ENCODE peak calls at places on chromosomes 7 and 10, in five cellular contexts. A is stimulated activated naive CD8-positive, alpha-beta T cell treated with anti-CD3 and anti-CD28 coated beads, Interleukin-15, Interleukin-2, amounts not matched to agents 100 U/mL and 50 U/mL, for 24 hours; I is head of caudate nucleus; E is stimulated activated CD4-positive, alpha-beta T cell treated with anti-CD3 and anti-CD28 coated beads, Interleukin-2, amount 100 ng/mL, for 48 hours; J is RPMI7951. B is an unnamed sample.
A peak's percentile ranks its signal among the peaks of the same experiment; 100 is the strongest.

GRCh38 chr7:17320642-17321041 is 22.2 kb downstream of the AHR start:
- DNase-seq in I (no peak), J (no peak), A (no peak), E (no peak), B (no peak)

GRCh38 chr7:6430271-6430940 is 17.3 kb downstream of the DAGLB start:
- DNase-seq in A (no peak), J (no peak), E (no peak), I (no peak), B (peak; percentile 38)

GRCh38 chr10:132143162-132143561 is 43.6 kb upstream of the DPYSL4 start:
- DNase-seq in E (no peak), A (no peak), J (no peak), I (no peak), B (no peak)

GRCh38 chr10:30784896-30785605 is 155.5 kb upstream of the LYZL2 start:
- DNase-seq in I (peak; percentile 77), A (peak; percentile 44), E (no peak), J (peak; percentile 88), B (peak; percentile 39)

GRCh38 chr7:90629306-90629918 is 33.3 kb downstream of the CDK14 start:
- DNase-seq in E (peak; percentile 3), A (no peak), I (no peak), J (peak; percentile 51), B (peak; percentile 15)

GRCh38 chr7:68185641-68186040 is 1189.0 kb downstream of the TYW1 start:
- DNase-seq in A (no peak), I (no peak), J (no peak), E (no peak), B (no peak)

GRCh38 chr10:101214446-101215396 is 14.5 kb downstream of the LBX1 start:
- DNase-seq in J (peak; percentile 29), A (peak; percentile 86), E (peak; percentile 82), I (peak; percentile 15), B (peak; percentile 84)

GRCh38 chr10:77114181-77114821 is 523.3 kb downstream of the KCNMA1 start:
- DNase-seq in E (no peak), A (no peak), I (no peak), J (no peak), B (no peak)

GRCh38 chr10:69786791-69787190 is 14.9 kb upstream of the COL13A1 start:
- DNase-seq in A (no peak), E (no peak), J (peak; percentile 57), I (no peak), B (no peak)

GRCh38 chr10:117348236-117348635 is 27.0 kb downstream of the PDZD8 start:
- DNase-seq in J (no peak), I (no peak), A (no peak), E (no peak), B (no peak)

GRCh38 chr10:96588601-96589419 is 2.0 kb upstream of the TM9SF3 start:
- DNase-seq in J (peak; percentile 30), A (no peak), E (peak; percentile 3), I (no peak), B (peak; percentile 59)

GRCh38 chr7:32453286-32454011 is 36.7 kb downstream of the LSM5 start:
- DNase-seq in E (no peak), A (no peak), J (no peak), I (peak; percentile 20), B (no peak)

GRCh38 chr7:124276005-124276606 is 243.2 kb upstream of the TMEM229A start:
- DNase-seq in I (peak; percentile 1), A (peak; percentile 4), J (no peak), E (no peak), B (peak; percentile 38)

GRCh38 chr10:132395704-132396494 is 1.1 kb upstream of the PWWP2B start:
- DNase-seq in J (no peak), I (no peak), E (no peak), A (peak; percentile 45), B (peak; percentile 50)

GRCh38 chr10:70508912-70509366 is 30.4 kb downstream of the PALD1 start:
- DNase-seq in E (no peak), J (peak; percentile 46), A (no peak), I (peak; percentile 44), B (no peak)